ENCODE peak calls at places on chromosomes 7 and 10, in six cellular contexts. C is IMR-90; X is suprapubic skin; F is effector memory CD4-positive, alpha-beta T cell; G is psoas muscle; K is hepatocyte. H is an unnamed sample. For H3K36me3, the result is how much of the 10 kb centered on the place peaks cover.

GRCh38 chr10:60042959-60043358 is 136.6 kb upstream of the CCDC6 start:
- DNase-seq in C (no peak), X (no peak), F (no peak), G (no peak), K (no peak), H (no peak)

GRCh38 chr10:74035324-74035723 is 37.4 kb downstream of the VCL start:
- DNase-seq in C (peak), X (no peak), F (no peak), G (no peak), K (no peak), H (no peak)

GRCh38 chr10:76073524-76073923 is 642.1 kb downstream of the LRMDA start:
- DNase-seq in C (no peak), X (no peak), F (no peak), G (no peak), K (no peak), H (no peak)

GRCh38 chr7:36006656-36007229 is 146.3 kb upstream of the EEPD1 start:
- DNase-seq in C (no peak), X (no peak), F (no peak), G (no peak), K (no peak), H (no peak)

GRCh38 chr7:133484135-133484534 is 231.3 kb downstream of the EXOC4 start:
- DNase-seq in C (no peak), X (no peak), F (no peak), G (no peak), K (no peak), H (no peak)

GRCh38 chr7:114662002-114662677 is 247.5 kb downstream of the FOXP2 start:
- DNase-seq in C (no peak), X (no peak), F (no peak), G (no peak), K (no peak), H (no peak)

GRCh38 chr7:46209611-46210170 is 288.6 kb upstream of the IGFBP3 start:
- DNase-seq in C (no peak), X (no peak), F (no peak), G (no peak), K (no peak), H (no peak)

GRCh38 chr10:115355162-115355760 is 262.1 kb downstream of the ATRNL1 start:
- DNase-seq in C (peak), X (no peak), F (no peak), G (no peak), K (peak), H (no peak)

GRCh38 chr10:125722811-125723210 is 3.3 kb downstream of the EDRF1 start:
- DNase-seq in C (no peak), X (no peak), F (no peak), G (no peak), K (no peak), H (no peak)

GRCh38 chr7:139242741-139243281 is 11.8 kb downstream of the UBN2 start:
- DNase-seq in C (peak), X (no peak), F (no peak), G (no peak), K (peak), H (no peak)

GRCh38 chr7:132276252-132276651 is 300.0 kb downstream of the PLXNA4 start:
- DNase-seq in C (no peak), X (no peak), F (no peak), G (no peak), K (no peak), H (no peak)

GRCh38 chr10:122014652-122015248 is 25.8 kb downstream of the TACC2 start:
- DNase-seq in C (no peak), X (no peak), F (no peak), G (no peak), K (peak), H (no peak)

GRCh38 chr7:139959718-139960117 is 103.0 kb downstream of the PARP12 start:
- DNase-seq in C (no peak), X (no peak), F (no peak), G (no peak), K (no peak), H (no peak)

GRCh38 chr10:64430690-64431323 is 909.6 kb downstream of the REEP3 start:
- DNase-seq in C (no peak), X (no peak), F (no peak), G (no peak), K (peak), H (no peak)

GRCh38 chr10:71812016-71812912 is 38.8 kb downstream of the PSAP start:
- DNase-seq in C (peak), X (no peak), F (peak), G (peak), K (peak), H (peak)

GRCh38 chr10:93815304-93816091 is 57.8 kb downstream of the LGI1 start:
- DNase-seq in C (no peak), X (no peak), F (no peak), G (no peak), K (peak), H (no peak)

GRCh38 chr10:43854042-43854441 is 205.4 kb upstream of the ZNF32 start:
- DNase-seq in C (peak), X (no peak), F (no peak), G (no peak), K (peak), H (no peak)

GRCh38 chr7:134070673-134071072 is 56.5 kb upstream of the LRGUK start:
- DNase-seq in C (no peak), X (no peak), F (no peak), G (no peak), K (no peak), H (no peak)

GRCh38 chr7:86916277-86916825 is 143.1 kb downstream of the ELAPOR2 start:
- DNase-seq in C (no peak), X (no peak), F (no peak), G (no peak), K (no peak), H (no peak)

GRCh38 chr10:29804025-29804852 is 169.5 kb upstream of the SVIL start:
- DNase-seq in C (peak), X (no peak), F (no peak), G (peak), K (peak), H (peak)

GRCh38 chr10:74750848-74751274 is 75.5 kb upstream of the KAT6B start:
- DNase-seq in C (no peak), X (no peak), F (no peak), G (no peak), K (no peak), H (no peak)

GRCh38 chr10:6669269-6669859 is 89.3 kb upstream of the PRKCQ start:
- DNase-seq in C (peak), X (no peak), F (no peak), G (no peak), K (peak), H (no peak)

GRCh38 chr7:25519962-25520562 is 291.8 kb upstream of the NPVF start:
- DNase-seq in C (no peak), X (no peak), F (no peak), G (no peak), K (no peak), H (no peak)

GRCh38 chr7:158606671-158607424 is 19.2 kb upstream of the PTPRN2 start:
- DNase-seq in C (no peak), X (no peak), F (no peak), G (no peak), K (no peak), H (no peak)
- H3K36me3 ChIP-seq in C (under half), X (under half), F (under half), G (under half), K (under half), H (under half)

DNA sequence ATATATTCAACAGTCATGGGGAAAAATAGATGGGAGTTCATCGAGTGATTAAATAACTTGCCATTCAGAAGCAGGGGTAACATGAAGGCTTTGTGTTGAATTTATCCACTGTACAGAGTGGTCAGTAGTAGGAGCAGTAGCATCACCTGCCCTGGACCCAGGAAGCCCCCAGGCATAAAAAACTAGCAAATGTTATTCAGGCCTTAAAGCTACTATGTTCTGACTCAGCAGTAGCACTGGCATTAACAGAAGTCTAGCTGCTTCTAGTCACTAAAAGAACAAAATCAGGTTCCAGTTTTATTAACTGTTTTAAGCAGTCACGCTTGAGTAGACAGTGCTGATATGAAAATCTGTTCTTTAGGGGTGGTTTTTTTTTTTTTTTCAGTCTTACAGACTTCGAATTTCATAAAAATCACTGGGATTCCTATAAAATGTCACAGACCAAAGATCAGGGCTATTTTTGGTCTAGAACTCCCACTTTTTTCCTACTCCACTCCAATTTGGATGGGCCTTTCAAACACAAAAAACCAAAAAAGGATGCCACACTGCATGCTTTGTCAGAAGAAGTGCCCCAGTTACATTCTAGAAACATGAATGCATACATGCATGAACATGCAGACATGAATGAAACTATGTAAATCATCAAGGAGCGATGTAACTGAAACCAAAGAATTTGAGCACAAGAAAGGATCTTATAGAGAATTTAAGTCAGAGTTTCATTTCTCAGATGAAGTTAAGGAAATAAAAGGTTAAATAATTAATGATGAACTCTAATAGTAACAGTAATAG is 31.6 kb upstream of the FAM133B start:
- DNase-seq in C (no peak), X (no peak), F (no peak), G (no peak), K (no peak), H (no peak)
- H3K36me3 ChIP-seq in C (under half), X (under half), F (under half), G (under half), K (under half), H (under half)

GRCh38 chr10:100223879-100224278 is 5.5 kb downstream of the CHUK start:
- DNase-seq in C (no peak), X (no peak), F (no peak), G (no peak), K (no peak), H (no peak)
- H3K36me3 ChIP-seq in C (under half), X (half or more), F (under half), G (half or more), K (under half), H (under half)

DNA sequence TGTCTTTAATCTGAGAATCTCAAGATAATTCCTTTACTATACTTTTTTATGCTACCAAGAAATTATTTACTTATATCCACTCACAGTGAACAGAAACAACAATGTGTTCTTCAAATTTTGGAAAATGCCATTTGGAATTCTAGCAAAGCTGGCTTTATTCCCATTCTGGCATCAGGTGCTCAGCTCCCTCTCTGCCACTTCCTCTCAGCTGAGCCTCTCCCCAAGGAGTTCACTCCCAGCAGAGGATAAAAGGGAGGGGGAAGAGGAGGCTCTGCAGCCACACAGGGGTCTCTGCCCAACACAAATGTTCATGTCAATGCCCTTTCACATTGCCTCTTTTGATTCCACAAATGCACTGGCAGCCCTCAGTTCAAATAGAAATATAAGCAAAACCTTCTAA is 116.9 kb downstream of the CPEB3 start:
- DNase-seq in C (no peak), X (no peak), F (no peak), G (no peak), K (no peak), H (no peak)
- H3K36me3 ChIP-seq in C (under half), X (under half), F (under half), G (under half), K (under half), H (under half)

GRCh38 chr10:127690176-127690575 is 46.8 kb upstream of the FOXI2 start:
- DNase-seq in C (no peak), X (no peak), F (no peak), G (no peak), K (no peak), H (no peak)

GRCh38 chr10:127699311-127699710 is 37.7 kb upstream of the FOXI2 start:
- DNase-seq in C (no peak), X (no peak), F (no peak), G (no peak), K (no peak), H (no peak)

GRCh38 chr10:127694580-127695193 is 42.3 kb upstream of the FOXI2 start:
- DNase-seq in C (no peak), X (no peak), F (no peak), G (no peak), K (peak), H (no peak)

GRCh38 chr10:127695431-127695830 is 41.6 kb upstream of the FOXI2 start:
- DNase-seq in C (no peak), X (no peak), F (no peak), G (no peak), K (no peak), H (no peak)
- H3K36me3 ChIP-seq in C (under half), X (under half), F (under half), G (under half), K (under half), H (under half)

GRCh38 chr10:77977975-77978759 is 51.1 kb downstream of the POLR3A start:
- DNase-seq in C (no peak), X (no peak), F (no peak), G (no peak), K (no peak), H (no peak)
- H3K36me3 ChIP-seq in C (half or more), X (half or more), F (half or more), G (half or more), K (under half), H (under half)

DNA sequence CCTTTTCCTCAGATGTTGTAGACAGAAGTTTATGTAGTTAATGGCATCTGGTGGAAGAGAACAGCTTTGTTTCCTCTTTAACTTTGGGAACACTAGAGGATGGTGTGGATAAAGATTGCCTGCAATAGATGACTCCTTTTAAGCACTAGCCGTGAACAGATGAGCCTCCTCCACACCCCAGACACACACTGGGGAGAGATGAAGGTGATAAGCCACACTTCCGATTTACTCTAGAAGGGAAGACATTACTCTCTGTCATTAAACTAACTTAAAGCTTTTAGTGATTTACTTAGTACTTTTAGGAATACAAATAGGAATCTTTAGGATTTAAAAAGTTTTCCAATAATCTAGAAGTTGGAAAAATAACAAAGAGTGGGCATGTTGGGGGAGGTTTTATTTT is 6.8 kb downstream of the HSPA14 start:
- DNase-seq in C (no peak), X (no peak), F (no peak), G (no peak), K (no peak), H (no peak)
- H3K36me3 ChIP-seq in C (under half), X (half or more), F (under half), G (half or more), K (under half), H (under half)

DNA sequence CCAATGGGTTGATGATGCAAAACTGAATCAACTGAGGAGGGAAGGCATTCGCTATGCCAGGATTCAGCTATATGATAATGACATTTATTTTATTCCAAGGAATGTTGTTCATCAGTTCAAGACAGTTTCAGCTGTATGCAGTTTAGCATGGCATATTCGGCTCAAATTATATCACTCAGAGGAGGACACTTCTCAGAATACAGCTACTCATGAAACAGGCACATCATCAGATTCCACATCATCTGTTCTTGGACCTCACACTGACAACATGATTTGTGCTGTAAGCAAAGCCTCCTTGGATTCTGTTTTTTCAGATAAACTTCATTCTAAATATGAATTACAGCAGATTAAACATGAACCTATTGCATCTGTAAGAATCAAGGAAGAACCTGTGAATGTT is 19.7 kb downstream of the TMEM60 start:
- DNase-seq in C (no peak), X (no peak), F (no peak), G (no peak), K (no peak), H (no peak)
- H3K36me3 ChIP-seq in C (under half), X (half or more), F (under half), G (half or more), K (under half), H (under half)

H was measured in aorta.